ENCODE peak calls at places on chromosomes 11 and 22, in seven cellular contexts. One of them, this sample, is unnamed.

GRCh38 chr22:22935546-22936157 is 48.0 kb downstream of the IGLL5 start:
- DNase-seq in PC-3: no peak
- DNase-seq in ovary: no peak
- DNase-seq in GM23338: peak
- DNase-seq in A549: no peak
- DNase-seq in HCT116: no peak
- DNase-seq in pancreas: no peak
- DNase-seq in this sample: peak

GRCh38 chr11:62400760-62401159 is 18.1 kb upstream of the SCGB1A1 start:
- DNase-seq in PC-3: no peak
- DNase-seq in ovary: peak
- DNase-seq in pancreas: no peak
- DNase-seq in HCT116: no peak
- DNase-seq in GM23338: no peak
- DNase-seq in A549: no peak
- DNase-seq in this sample: peak

GRCh38 chr22:48476599-48476998 is 1351.1 kb downstream of the BRD1 start:
- DNase-seq in PC-3: no peak
- DNase-seq in GM23338: no peak
- DNase-seq in pancreas: no peak
- DNase-seq in ovary: no peak
- DNase-seq in HCT116: no peak
- DNase-seq in A549: no peak
- DNase-seq in this sample: no peak

GRCh38 chr11:12949456-12949855 is 59.7 kb upstream of the RASSF10 start:
- DNase-seq in ovary: no peak
- DNase-seq in HCT116: no peak
- DNase-seq in A549: no peak
- DNase-seq in GM23338: no peak
- DNase-seq in PC-3: peak
- DNase-seq in pancreas: no peak
- DNase-seq in this sample: no peak

GRCh38 chr11:9941991-9942390 is 278.1 kb downstream of the SWAP70 start:
- DNase-seq in PC-3: no peak
- DNase-seq in pancreas: no peak
- DNase-seq in ovary: no peak
- DNase-seq in HCT116: no peak
- DNase-seq in GM23338: no peak
- DNase-seq in A549: no peak
- DNase-seq in this sample: no peak

GRCh38 chr11:96299155-96299883 is 43.7 kb downstream of the MAML2 start:
- DNase-seq in ovary: no peak
- DNase-seq in HCT116: no peak
- DNase-seq in A549: no peak
- DNase-seq in PC-3: no peak
- DNase-seq in pancreas: no peak
- DNase-seq in GM23338: no peak
- DNase-seq in this sample: no peak

GRCh38 chr11:100639140-100639539 is 47.9 kb upstream of the ARHGAP42 start:
- DNase-seq in ovary: no peak
- DNase-seq in A549: no peak
- DNase-seq in GM23338: no peak
- DNase-seq in PC-3: no peak
- DNase-seq in HCT116: no peak
- DNase-seq in pancreas: no peak
- DNase-seq in this sample: no peak

GRCh38 chr11:108341654-108342053 is 118.8 kb downstream of the ATM start:
- DNase-seq in pancreas: no peak
- DNase-seq in HCT116: no peak
- DNase-seq in GM23338: no peak
- DNase-seq in A549: no peak
- DNase-seq in ovary: no peak
- DNase-seq in PC-3: no peak
- DNase-seq in this sample: no peak

GRCh38 chr11:67495234-67496005 is 9.7 kb downstream of the PITPNM1 start:
- DNase-seq in ovary: no peak
- DNase-seq in HCT116: no peak
- DNase-seq in pancreas: no peak
- DNase-seq in GM23338: no peak
- DNase-seq in A549: no peak
- DNase-seq in PC-3: no peak
- DNase-seq in this sample: no peak

GRCh38 chr11:72015511-72016061 is 16.9 kb downstream of the IL18BP start:
- DNase-seq in PC-3: peak
- DNase-seq in pancreas: no peak
- DNase-seq in ovary: no peak
- DNase-seq in A549: no peak
- DNase-seq in GM23338: peak
- DNase-seq in HCT116: no peak
- DNase-seq in this sample: no peak
- TF ChIP-seq CTCF in PC-3: peak
- TF ChIP-seq CTCF in pancreas: no peak
- TF ChIP-seq CTCF in ovary: no peak
- TF ChIP-seq CTCF in A549: peak
- TF ChIP-seq CTCF in GM23338: peak
- TF ChIP-seq CTCF in HCT116: peak
- TF ChIP-seq CTCF in this sample: peak

GRCh38 chr11:88979641-88980040 is 86.1 kb downstream of the GRM5 start:
- DNase-seq in PC-3: peak
- DNase-seq in ovary: no peak
- DNase-seq in A549: no peak
- DNase-seq in HCT116: no peak
- DNase-seq in pancreas: no peak
- DNase-seq in GM23338: no peak
- DNase-seq in this sample: no peak
- H3K27ac ChIP-seq in PC-3: peak
- H3K27ac ChIP-seq in ovary: no peak
- H3K27ac ChIP-seq in A549: no peak
- H3K27ac ChIP-seq in HCT116: no peak
- H3K27ac ChIP-seq in pancreas: no peak
- H3K27ac ChIP-seq in GM23338: no peak
- H3K27ac ChIP-seq in this sample: no peak

GRCh38 chr11:114566273-114566672 is 6.6 kb upstream of the NXPE1 start:
- DNase-seq in A549: no peak
- DNase-seq in GM23338: peak
- DNase-seq in ovary: no peak
- DNase-seq in pancreas: no peak
- DNase-seq in HCT116: no peak
- DNase-seq in PC-3: no peak
- DNase-seq in this sample: no peak

GRCh38 chr11:114569781-114570180 is 10.1 kb upstream of the NXPE1 start:
- DNase-seq in ovary: no peak
- DNase-seq in GM23338: no peak
- DNase-seq in pancreas: no peak
- DNase-seq in PC-3: peak
- DNase-seq in HCT116: no peak
- DNase-seq in A549: no peak
- DNase-seq in this sample: no peak

GRCh38 chr11:114571712-114572111 is 12.0 kb upstream of the NXPE1 start:
- DNase-seq in pancreas: no peak
- DNase-seq in PC-3: no peak
- DNase-seq in GM23338: no peak
- DNase-seq in ovary: no peak
- DNase-seq in HCT116: no peak
- DNase-seq in A549: no peak
- DNase-seq in this sample: no peak
- TF ChIP-seq CTCF in pancreas: no peak
- TF ChIP-seq CTCF in PC-3: no peak
- TF ChIP-seq CTCF in GM23338: peak
- TF ChIP-seq CTCF in ovary: no peak
- TF ChIP-seq CTCF in HCT116: no peak
- TF ChIP-seq CTCF in A549: no peak
- TF ChIP-seq CTCF in this sample: no peak

GRCh38 chr22:37994049-37994448 is 9.7 kb upstream of the SOX10 start:
- DNase-seq in PC-3: no peak
- DNase-seq in A549: no peak
- DNase-seq in HCT116: no peak
- DNase-seq in pancreas: no peak
- DNase-seq in GM23338: no peak
- DNase-seq in ovary: no peak
- DNase-seq in this sample: no peak
- H3K27ac ChIP-seq in PC-3: no peak
- H3K27ac ChIP-seq in A549: no peak
- H3K27ac ChIP-seq in HCT116: no peak
- H3K27ac ChIP-seq in pancreas: no peak
- H3K27ac ChIP-seq in GM23338: no peak
- H3K27ac ChIP-seq in ovary: no peak
- H3K27ac ChIP-seq in this sample: no peak

DNA sequence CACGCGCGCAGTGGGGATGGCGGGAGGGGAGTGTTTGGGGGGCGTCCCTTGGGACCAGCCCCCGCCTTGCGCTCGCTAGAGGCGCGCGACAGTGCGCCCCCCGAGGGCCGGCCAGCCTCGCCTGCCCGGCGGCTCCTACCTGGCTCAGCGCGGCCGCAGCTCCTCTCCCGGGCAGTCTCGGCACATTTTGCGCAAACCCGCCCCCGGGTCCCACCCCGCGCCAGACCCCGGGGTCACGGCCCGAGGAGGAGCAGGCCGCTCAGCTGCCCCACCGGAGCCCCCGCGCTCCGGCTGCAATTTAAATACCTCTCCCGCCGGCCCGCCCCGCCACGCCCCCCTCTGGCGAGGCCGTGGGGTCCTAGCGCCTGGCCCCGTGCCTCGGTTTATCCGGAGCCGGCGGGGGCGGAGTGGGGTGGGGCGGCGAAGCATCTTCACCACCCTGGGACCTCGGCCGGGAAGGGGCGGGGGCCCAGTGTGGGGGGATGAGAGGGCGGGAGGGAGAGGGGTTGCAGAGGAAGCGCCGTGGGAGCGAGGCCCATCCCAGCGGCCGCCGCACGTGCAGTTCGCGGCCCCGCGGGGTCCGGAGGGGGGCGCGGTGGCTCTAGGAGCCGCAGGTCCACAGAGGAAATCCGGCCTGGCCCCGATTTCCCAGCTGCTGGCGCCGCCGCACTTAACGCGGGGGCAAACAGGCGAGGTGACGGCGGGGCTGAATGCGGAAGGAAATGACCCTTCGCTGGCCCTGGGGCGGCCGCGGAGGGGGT is at the start of gene LRRC32:
- DNase-seq in A549: no peak
- DNase-seq in ovary: peak
- DNase-seq in PC-3: no peak
- DNase-seq in GM23338: peak
- DNase-seq in pancreas: no peak
- DNase-seq in HCT116: no peak
- DNase-seq in this sample: peak
- TF ChIP-seq CTCF in A549: no peak
- TF ChIP-seq CTCF in ovary: no peak
- TF ChIP-seq CTCF in PC-3: no peak
- TF ChIP-seq CTCF in GM23338: no peak
- TF ChIP-seq CTCF in pancreas: no peak
- TF ChIP-seq CTCF in HCT116: no peak
- TF ChIP-seq CTCF in this sample: no peak

GRCh38 chr11:1536065-1536843 is 35.8 kb downstream of the DUSP8 start:
- DNase-seq in HCT116: no peak
- DNase-seq in A549: no peak
- DNase-seq in ovary: no peak
- DNase-seq in GM23338: no peak
- DNase-seq in PC-3: no peak
- DNase-seq in pancreas: no peak
- DNase-seq in this sample: no peak
- H3K27ac ChIP-seq in HCT116: no peak
- H3K27ac ChIP-seq in A549: no peak
- H3K27ac ChIP-seq in ovary: no peak
- H3K27ac ChIP-seq in GM23338: no peak
- H3K27ac ChIP-seq in PC-3: no peak
- H3K27ac ChIP-seq in pancreas: no peak
- H3K27ac ChIP-seq in this sample: peak

GRCh38 chr11:699753-700152 is 4.1 kb downstream of the TMEM80 start:
- DNase-seq in A549: no peak
- DNase-seq in HCT116: no peak
- DNase-seq in GM23338: no peak
- DNase-seq in PC-3: no peak
- DNase-seq in ovary: no peak
- DNase-seq in pancreas: no peak
- DNase-seq in this sample: no peak

GRCh38 chr11:704189-704798 is 1.7 kb upstream of the EPS8L2 start:
- DNase-seq in GM23338: no peak
- DNase-seq in HCT116: no peak
- DNase-seq in PC-3: no peak
- DNase-seq in A549: no peak
- DNase-seq in ovary: peak
- DNase-seq in pancreas: peak
- DNase-seq in this sample: no peak

GRCh38 chr11:703515-703914 is 2.5 kb upstream of the EPS8L2 start:
- DNase-seq in pancreas: peak
- DNase-seq in GM23338: no peak
- DNase-seq in HCT116: no peak
- DNase-seq in A549: no peak
- DNase-seq in PC-3: no peak
- DNase-seq in ovary: no peak
- DNase-seq in this sample: no peak

GRCh38 chr11:702731-703461 is 3.1 kb upstream of the EPS8L2 start:
- DNase-seq in pancreas: peak
- DNase-seq in GM23338: no peak
- DNase-seq in PC-3: peak
- DNase-seq in HCT116: no peak
- DNase-seq in ovary: peak
- DNase-seq in A549: no peak
- DNase-seq in this sample: peak

GRCh38 chr11:701741-702513 is 4.1 kb upstream of the EPS8L2 start:
- DNase-seq in ovary: no peak
- DNase-seq in GM23338: no peak
- DNase-seq in pancreas: peak
- DNase-seq in PC-3: no peak
- DNase-seq in A549: no peak
- DNase-seq in HCT116: no peak
- DNase-seq in this sample: no peak
- TF ChIP-seq CTCF in ovary: no peak
- TF ChIP-seq CTCF in GM23338: no peak
- TF ChIP-seq CTCF in pancreas: no peak
- TF ChIP-seq CTCF in PC-3: no peak
- TF ChIP-seq CTCF in A549: no peak
- TF ChIP-seq CTCF in HCT116: no peak
- TF ChIP-seq CTCF in this sample: no peak

GRCh38 chr11:34996958-34997357 is 80.5 kb downstream of the PDHX start:
- DNase-seq in A549: no peak
- DNase-seq in GM23338: no peak
- DNase-seq in PC-3: peak
- DNase-seq in pancreas: no peak
- DNase-seq in HCT116: no peak
- DNase-seq in ovary: no peak
- DNase-seq in this sample: no peak
- H3K27ac ChIP-seq in A549: peak
- H3K27ac ChIP-seq in GM23338: no peak
- H3K27ac ChIP-seq in PC-3: peak
- H3K27ac ChIP-seq in pancreas: no peak
- H3K27ac ChIP-seq in HCT116: no peak
- H3K27ac ChIP-seq in ovary: no peak
- H3K27ac ChIP-seq in this sample: no peak

GRCh38 chr11:15625691-15626090 is 511.0 kb downstream of the INSC start:
- DNase-seq in pancreas: no peak
- DNase-seq in PC-3: no peak
- DNase-seq in GM23338: no peak
- DNase-seq in ovary: no peak
- DNase-seq in HCT116: no peak
- DNase-seq in A549: no peak
- DNase-seq in this sample: no peak
- TF ChIP-seq CTCF in pancreas: no peak
- TF ChIP-seq CTCF in PC-3: no peak
- TF ChIP-seq CTCF in GM23338: no peak
- TF ChIP-seq CTCF in ovary: no peak
- TF ChIP-seq CTCF in HCT116: no peak
- TF ChIP-seq CTCF in A549: no peak
- TF ChIP-seq CTCF in this sample: no peak

This sample was measured in psoas muscle.